ENCODE peak calls at places on chromosomes 4 and X, in four cellular contexts. One of them, this sample, is unnamed. For H3K9me3 and H3K4me1, the result is how much of the 10 kb centered on the place peaks cover.

GRCh38 chrX:57573754-57574153 is 18.1 kb upstream of the ZXDB start:
- DNase-seq in CD8-positive, alpha-beta memory T cell: no peak
- DNase-seq in NT2/D1: peak
- DNase-seq in H9: no peak
- DNase-seq in this sample: no peak

GRCh38 chr4:29571322-29571721 is 1148.8 kb upstream of the PCDH7 start:
- DNase-seq in CD8-positive, alpha-beta memory T cell: no peak
- DNase-seq in NT2/D1: no peak
- DNase-seq in H9: no peak
- DNase-seq in this sample: no peak

GRCh38 chr4:76377481-76377901 is 43.5 kb downstream of the CCDC158 start:
- DNase-seq in CD8-positive, alpha-beta memory T cell: no peak
- DNase-seq in NT2/D1: no peak
- DNase-seq in H9: no peak
- DNase-seq in this sample: no peak

GRCh38 chr4:4860381-4860802 is 927 bp downstream of the MSX1 start:
- DNase-seq in CD8-positive, alpha-beta memory T cell: no peak
- DNase-seq in NT2/D1: no peak
- DNase-seq in H9: no peak
- DNase-seq in this sample: no peak

GRCh38 chrX:75276666-75277065 is 2.8 kb downstream of the UPRT start:
- DNase-seq in CD8-positive, alpha-beta memory T cell: no peak
- DNase-seq in NT2/D1: no peak
- DNase-seq in H9: no peak
- DNase-seq in this sample: no peak

GRCh38 chr4:9970399-9971011 is 50.8 kb downstream of the SLC2A9 start:
- DNase-seq in CD8-positive, alpha-beta memory T cell: no peak
- DNase-seq in NT2/D1: no peak
- DNase-seq in H9: no peak
- DNase-seq in this sample: no peak

GRCh38 chrX:129739591-129739990 is 812 bp downstream of the XPNPEP2 start:
- DNase-seq in CD8-positive, alpha-beta memory T cell: no peak
- DNase-seq in NT2/D1: no peak
- DNase-seq in H9: no peak
- DNase-seq in this sample: no peak

GRCh38 chrX:108245462-108245861 is 153.9 kb downstream of the ATG4A start:
- DNase-seq in CD8-positive, alpha-beta memory T cell: no peak
- DNase-seq in NT2/D1: no peak
- DNase-seq in H9: no peak
- DNase-seq in this sample: no peak

GRCh38 chr4:136281889-136282288 is 1250.4 kb downstream of the PCDH18 start:
- DNase-seq in CD8-positive, alpha-beta memory T cell: no peak
- DNase-seq in NT2/D1: peak
- DNase-seq in H9: no peak
- DNase-seq in this sample: no peak

GRCh38 chr4:31192372-31192771 is 472.2 kb downstream of the PCDH7 start:
- DNase-seq in CD8-positive, alpha-beta memory T cell: no peak
- DNase-seq in NT2/D1: no peak
- DNase-seq in H9: no peak
- DNase-seq in this sample: no peak

GRCh38 chr4:21656832-21657231 is 291.7 kb downstream of the KCNIP4 start:
- DNase-seq in CD8-positive, alpha-beta memory T cell: no peak
- DNase-seq in NT2/D1: peak
- DNase-seq in H9: no peak
- DNase-seq in this sample: no peak

GRCh38 chrX:135340827-135341226 is 31.5 kb downstream of the ETDC start:
- DNase-seq in CD8-positive, alpha-beta memory T cell: no peak
- DNase-seq in NT2/D1: no peak
- DNase-seq in H9: no peak
- DNase-seq in this sample: no peak

GRCh38 chr4:53150631-53151488 is 215.0 kb downstream of the SCFD2 start:
- DNase-seq in CD8-positive, alpha-beta memory T cell: no peak
- DNase-seq in NT2/D1: no peak
- DNase-seq in H9: no peak
- DNase-seq in this sample: no peak

GRCh38 chr4:77433102-77433733 is 172.4 kb upstream of the CXCL13 start:
- DNase-seq in CD8-positive, alpha-beta memory T cell: peak
- DNase-seq in NT2/D1: peak
- DNase-seq in H9: peak
- DNase-seq in this sample: no peak

GRCh38 chrX:19177710-19178109 is 55.4 kb upstream of the ADGRG2 start:
- DNase-seq in CD8-positive, alpha-beta memory T cell: no peak
- DNase-seq in NT2/D1: no peak
- DNase-seq in H9: no peak
- DNase-seq in this sample: no peak

GRCh38 chr4:5965225-5965624 is 53.0 kb downstream of the C4orf50 start:
- DNase-seq in CD8-positive, alpha-beta memory T cell: no peak
- DNase-seq in NT2/D1: no peak
- DNase-seq in H9: no peak
- DNase-seq in this sample: no peak

GRCh38 chr4:148376151-148376550 is 66.1 kb downstream of the NR3C2 start:
- DNase-seq in CD8-positive, alpha-beta memory T cell: peak
- DNase-seq in NT2/D1: no peak
- DNase-seq in H9: no peak
- DNase-seq in this sample: no peak

GRCh38 chr4:140080883-140081282 is 73.1 kb downstream of the MAML3 start:
- DNase-seq in CD8-positive, alpha-beta memory T cell: no peak
- DNase-seq in NT2/D1: no peak
- DNase-seq in H9: no peak
- DNase-seq in this sample: no peak

GRCh38 chr4:26583538-26583864 is 383 bp upstream of the TBC1D19 start:
- DNase-seq in CD8-positive, alpha-beta memory T cell: no peak
- DNase-seq in NT2/D1: no peak
- DNase-seq in H9: no peak
- DNase-seq in this sample: no peak

GRCh38 chrX:153519569-153520285 is 2.3 kb downstream of the ATP2B3 start:
- DNase-seq in CD8-positive, alpha-beta memory T cell: no peak
- DNase-seq in NT2/D1: no peak
- DNase-seq in H9: no peak
- DNase-seq in this sample: no peak

GRCh38 chrX:114611018-114611619 is 27.2 kb downstream of the HTR2C start:
- DNase-seq in CD8-positive, alpha-beta memory T cell: peak
- DNase-seq in NT2/D1: peak
- DNase-seq in H9: no peak
- DNase-seq in this sample: no peak

GRCh38 chr4:87003266-87003665 is 68.5 kb downstream of the AFF1 start:
- DNase-seq in CD8-positive, alpha-beta memory T cell: no peak
- DNase-seq in NT2/D1: no peak
- DNase-seq in H9: no peak
- DNase-seq in this sample: no peak

GRCh38 chr4:87038837-87039715 is 104.3 kb downstream of the AFF1 start:
- DNase-seq in CD8-positive, alpha-beta memory T cell: no peak
- DNase-seq in NT2/D1: no peak
- DNase-seq in H9: peak
- DNase-seq in this sample: peak

GRCh38 chrX:118164138-118164537 is 47.5 kb upstream of the KLHL13 start:
- DNase-seq in CD8-positive, alpha-beta memory T cell: no peak
- DNase-seq in NT2/D1: no peak
- DNase-seq in H9: no peak
- DNase-seq in this sample: no peak

GRCh38 chr4:98199247-98199646 is 56.0 kb upstream of the STPG2 start:
- DNase-seq in CD8-positive, alpha-beta memory T cell: no peak
- DNase-seq in NT2/D1: no peak
- DNase-seq in H9: no peak
- DNase-seq in this sample: no peak

GRCh38 chr4:184861047-184861446 is 35.3 kb upstream of the ACSL1 start:
- DNase-seq in CD8-positive, alpha-beta memory T cell: no peak
- DNase-seq in NT2/D1: no peak
- DNase-seq in H9: no peak
- DNase-seq in this sample: no peak

GRCh38 chr4:7103599-7104365 is 35.9 kb upstream of the GRPEL1 start:
- DNase-seq in CD8-positive, alpha-beta memory T cell: no peak
- DNase-seq in NT2/D1: no peak
- DNase-seq in H9: no peak
- DNase-seq in this sample: peak

GRCh38 chr4:84492737-84493091 is 6.4 kb downstream of the NKX6-1 start:
- DNase-seq in CD8-positive, alpha-beta memory T cell: no peak
- DNase-seq in NT2/D1: no peak
- DNase-seq in H9: no peak
- DNase-seq in this sample: no peak

DNA sequence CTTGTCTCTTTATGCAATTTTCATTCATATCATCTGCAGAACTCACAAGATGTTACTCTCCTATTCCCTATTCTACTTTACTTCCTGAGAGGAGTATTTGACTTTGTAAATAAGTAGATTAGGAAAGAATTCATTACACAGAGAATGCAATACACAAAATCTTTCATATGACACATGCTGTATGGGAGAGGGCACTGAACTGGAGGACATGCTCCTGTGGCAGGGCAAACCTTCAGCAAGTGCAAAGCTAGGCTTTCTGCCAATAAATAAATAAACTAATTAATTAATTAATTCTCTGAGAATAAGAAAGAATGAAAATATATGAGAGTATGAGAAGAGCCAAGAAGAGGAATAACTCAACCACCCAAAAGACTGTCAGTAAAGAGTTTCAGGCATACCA is 33.9 kb downstream of the THAP9 start:
- DNase-seq in CD8-positive, alpha-beta memory T cell: no peak
- DNase-seq in NT2/D1: no peak
- DNase-seq in H9: no peak
- DNase-seq in this sample: no peak
- H3K9me3 ChIP-seq in CD8-positive, alpha-beta memory T cell: under half
- H3K9me3 ChIP-seq in NT2/D1: under half
- H3K9me3 ChIP-seq in H9: under half
- H3K9me3 ChIP-seq in this sample: under half

GRCh38 chrX:12446342-12447075 is 308.2 kb downstream of the FRMPD4 start:
- DNase-seq in CD8-positive, alpha-beta memory T cell: no peak
- DNase-seq in NT2/D1: no peak
- DNase-seq in H9: no peak
- DNase-seq in this sample: no peak
- H3K4me1 ChIP-seq in CD8-positive, alpha-beta memory T cell: under half
- H3K4me1 ChIP-seq in NT2/D1: under half
- H3K4me1 ChIP-seq in H9: under half
- H3K4me1 ChIP-seq in this sample: under half

GRCh38 chrX:40173662-40174593 is 76.2 kb upstream of the BCOR start:
- DNase-seq in CD8-positive, alpha-beta memory T cell: peak
- DNase-seq in NT2/D1: no peak
- DNase-seq in H9: peak
- DNase-seq in this sample: no peak
- H3K9me3 ChIP-seq in CD8-positive, alpha-beta memory T cell: under half
- H3K9me3 ChIP-seq in NT2/D1: under half
- H3K9me3 ChIP-seq in H9: under half
- H3K9me3 ChIP-seq in this sample: under half

DNA sequence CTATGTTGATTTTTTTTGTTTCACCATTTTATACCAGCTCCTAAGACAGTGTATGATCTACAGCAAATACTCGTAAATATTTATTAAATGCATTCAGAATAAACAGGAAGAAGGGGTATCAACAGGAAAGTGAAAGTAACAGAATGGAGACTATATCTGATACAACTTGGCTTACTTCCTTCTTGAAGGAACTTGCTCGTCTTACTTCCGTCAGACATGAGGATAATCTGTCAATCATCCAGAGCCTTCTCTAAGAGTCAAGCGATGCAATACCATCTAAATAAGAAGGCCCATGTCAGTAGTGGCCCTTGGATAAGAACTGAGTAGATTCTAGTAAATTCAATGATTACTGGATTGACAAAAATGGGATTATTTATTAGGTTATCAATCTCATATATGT is 84.2 kb downstream of the CAMK2D start:
- DNase-seq in CD8-positive, alpha-beta memory T cell: peak
- DNase-seq in NT2/D1: no peak
- DNase-seq in H9: no peak
- DNase-seq in this sample: no peak
- H3K4me1 ChIP-seq in CD8-positive, alpha-beta memory T cell: under half
- H3K4me1 ChIP-seq in NT2/D1: under half
- H3K4me1 ChIP-seq in H9: under half
- H3K4me1 ChIP-seq in this sample: half or more

GRCh38 chr4:169443748-169444147 is 168.6 kb downstream of the NEK1 start:
- DNase-seq in CD8-positive, alpha-beta memory T cell: no peak
- DNase-seq in NT2/D1: no peak
- DNase-seq in H9: no peak
- DNase-seq in this sample: no peak

DNA sequence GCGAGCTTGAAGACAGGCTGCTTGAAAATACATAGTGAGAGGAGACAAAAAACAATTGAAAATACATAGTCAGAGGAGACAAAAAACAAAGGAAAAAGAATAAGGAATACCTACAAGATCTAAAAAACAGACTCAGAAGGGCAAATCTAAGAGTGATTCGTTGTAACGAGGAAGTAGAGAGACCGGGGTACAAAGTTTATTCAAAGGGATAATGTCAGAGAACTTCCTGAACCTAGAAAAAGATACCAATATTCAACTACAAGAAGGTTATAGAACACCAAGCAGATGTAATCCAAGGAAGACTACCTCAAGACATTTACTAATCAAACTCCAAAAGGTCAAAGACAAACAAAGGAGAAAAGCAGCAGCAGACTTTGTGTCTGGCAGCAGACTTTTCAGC is 165.6 kb downstream of the NEK1 start:
- DNase-seq in CD8-positive, alpha-beta memory T cell: no peak
- DNase-seq in NT2/D1: no peak
- DNase-seq in H9: no peak
- DNase-seq in this sample: no peak
- H3K9me3 ChIP-seq in CD8-positive, alpha-beta memory T cell: under half
- H3K9me3 ChIP-seq in NT2/D1: under half
- H3K9me3 ChIP-seq in H9: under half
- H3K9me3 ChIP-seq in this sample: under half

GRCh38 chr4:24583451-24584174 is 741 bp downstream of the DHX15 start:
- DNase-seq in CD8-positive, alpha-beta memory T cell: peak
- DNase-seq in NT2/D1: peak
- DNase-seq in H9: peak
- DNase-seq in this sample: peak

GRCh38 chr4:24589448-24589847 is 5.1 kb upstream of the DHX15 start:
- DNase-seq in CD8-positive, alpha-beta memory T cell: no peak
- DNase-seq in NT2/D1: no peak
- DNase-seq in H9: no peak
- DNase-seq in this sample: no peak

GRCh38 chr4:24588216-24588954 is 4.0 kb upstream of the DHX15 start:
- DNase-seq in CD8-positive, alpha-beta memory T cell: no peak
- DNase-seq in NT2/D1: no peak
- DNase-seq in H9: no peak
- DNase-seq in this sample: no peak

GRCh38 chr4:24582235-24582863 is 2.0 kb downstream of the DHX15 start:
- DNase-seq in CD8-positive, alpha-beta memory T cell: no peak
- DNase-seq in NT2/D1: no peak
- DNase-seq in H9: no peak
- DNase-seq in this sample: no peak

DNA sequence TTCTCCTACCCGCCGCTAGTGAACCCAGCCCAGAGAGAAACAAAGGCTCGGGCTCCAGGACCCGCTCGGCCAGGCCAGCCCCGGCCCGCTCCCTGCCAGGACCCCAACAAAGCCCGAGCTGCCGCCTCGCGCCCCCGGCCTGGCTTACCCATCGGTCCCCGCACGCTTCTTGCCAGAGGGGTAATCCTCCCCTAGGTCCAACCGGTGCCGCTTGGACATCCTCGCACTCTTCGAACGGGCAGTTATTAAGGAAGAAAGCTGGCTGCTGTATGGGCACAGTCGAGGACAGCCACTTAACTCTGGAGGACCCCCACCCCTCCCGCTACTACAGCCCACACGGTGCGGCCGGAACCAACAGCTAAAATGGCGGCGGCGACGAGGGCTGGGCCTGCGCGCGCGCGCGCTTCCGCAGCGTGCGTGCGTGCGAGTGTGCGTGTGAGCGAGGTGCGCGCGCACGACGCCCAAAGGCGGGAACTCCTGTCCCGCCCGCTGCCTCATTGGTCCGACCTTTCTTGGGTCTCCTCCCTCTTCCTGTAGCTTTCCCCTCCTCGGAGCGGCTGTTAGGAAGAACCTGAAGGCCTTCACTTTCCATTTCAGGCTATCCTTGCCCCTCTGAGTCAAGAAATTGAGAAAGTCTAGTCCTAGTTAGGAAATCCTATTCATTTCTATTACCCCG is at the start of gene DHX15:
- DNase-seq in CD8-positive, alpha-beta memory T cell: peak
- DNase-seq in NT2/D1: peak
- DNase-seq in H9: peak
- DNase-seq in this sample: peak
- H3K4me1 ChIP-seq in CD8-positive, alpha-beta memory T cell: under half
- H3K4me1 ChIP-seq in NT2/D1: under half
- H3K4me1 ChIP-seq in H9: under half
- H3K4me1 ChIP-seq in this sample: under half

This sample was measured in gastrocnemius medialis.